ENCODE peak calls at places on chromosomes 6 and 20, in six cellular contexts. I is heart right ventricle; B is Panc1; J is CD4-positive, alpha-beta T cell; D is GM23248; R is heart left ventricle. Z is an unnamed sample.
A peak's percentile ranks its signal among the peaks of the same experiment; 100 is the strongest.

GRCh38 chr6:135310291-135310690 is 129.2 kb downstream of the MYB start:
- DNase-seq in I (no peak), B (no peak), J (no peak), D (no peak), R (no peak), Z (no peak)

GRCh38 chr6:69985180-69985579 is 118.8 kb downstream of the COL19A1 start:
- DNase-seq in I (no peak), B (no peak), J (no peak), D (peak; percentile 37), R (no peak), Z (no peak)

GRCh38 chr6:135504734-135505133 is 7.2 kb upstream of the AHI1 start:
- DNase-seq in I (no peak), B (no peak), J (no peak), D (no peak), R (no peak), Z (no peak)

GRCh38 chr20:53322651-53323050 is 271.0 kb downstream of the ZNF217 start:
- DNase-seq in I (no peak), B (no peak), J (no peak), D (peak; percentile 37), R (no peak), Z (peak; percentile 38)

GRCh38 chr20:10221022-10221421 is 2.4 kb downstream of the SNAP25 start:
- DNase-seq in I (no peak), B (no peak), J (no peak), D (no peak), R (no peak), Z (no peak)

GRCh38 chr6:41462980-41463930 is 82.9 kb upstream of the FOXP4 start:
- DNase-seq in I (peak; percentile 74), B (peak; percentile 12), J (no peak), D (peak; percentile 43), R (peak; percentile 69), Z (no peak)

GRCh38 chr20:41137412-41138216 is at the start of gene PLCG1:
- DNase-seq in I (peak; percentile 89), B (no peak), J (peak; percentile 70), D (peak; percentile 87), R (peak; percentile 88), Z (peak; percentile 88)

GRCh38 chr6:140623498-140623897 is 1249.0 kb upstream of the CITED2 start:
- DNase-seq in I (no peak), B (no peak), J (no peak), D (peak; percentile 70), R (no peak), Z (peak; percentile 72)

GRCh38 chr6:168039301-168039700 is 39.7 kb downstream of the FRMD1 start:
- DNase-seq in I (no peak), B (no peak), J (no peak), D (no peak), R (no peak), Z (no peak)

GRCh38 chr6:88702956-88703556 is 260.4 kb downstream of the RNGTT start:
- DNase-seq in I (no peak), B (no peak), J (no peak), D (no peak), R (no peak), Z (no peak)

GRCh38 chr6:13712485-13712990 is 903 bp upstream of the RANBP9 start:
- DNase-seq in I (no peak), B (no peak), J (no peak), D (peak; percentile 73), R (no peak), Z (peak; percentile 6)

GRCh38 chr6:14734416-14735340 is 511.2 kb upstream of the JARID2 start:
- DNase-seq in I (peak; percentile 16), B (no peak), J (no peak), D (peak; percentile 92), R (no peak), Z (no peak)

GRCh38 chr6:13431861-13432465 is 55.4 kb downstream of the GFOD1 start:
- DNase-seq in I (no peak), B (no peak), J (no peak), D (peak; percentile 35), R (no peak), Z (no peak)

GRCh38 chr20:54267510-54268003 is 59.7 kb downstream of the PFDN4 start:
- DNase-seq in I (no peak), B (no peak), J (no peak), D (peak; percentile 30), R (no peak), Z (no peak)

GRCh38 chr6:13681305-13682061 is 30.2 kb downstream of the RANBP9 start:
- DNase-seq in I (no peak), B (no peak), J (no peak), D (no peak), R (no peak), Z (no peak)

GRCh38 chr20:10324198-10324836 is 105.7 kb downstream of the SNAP25 start:
- DNase-seq in I (no peak), B (no peak), J (no peak), D (no peak), R (no peak), Z (no peak)

GRCh38 chr20:36544134-36545018 is 3.1 kb downstream of the MYL9 start:
- DNase-seq in I (peak; percentile 78), B (no peak), J (no peak), D (peak; percentile 89), R (peak; percentile 77), Z (peak; percentile 87)

GRCh38 chr6:170128811-170129681 is 161.8 kb downstream of the DLL1 start:
- DNase-seq in I (no peak), B (no peak), J (no peak), D (no peak), R (peak; percentile 12), Z (no peak)

GRCh38 chr6:141890661-141891060 is 242.1 kb upstream of the GJE1 start:
- DNase-seq in I (no peak), B (no peak), J (no peak), D (no peak), R (no peak), Z (no peak)

GRCh38 chr6:31657406-31658157 is 1.9 kb downstream of the APOM start:
- DNase-seq in I (no peak), B (no peak), J (no peak), D (peak; percentile 44), R (no peak), Z (no peak)

GRCh38 chr6:107820571-107821261 is 3.4 kb downstream of the SCML4 start:
- DNase-seq in I (no peak), B (no peak), J (peak; percentile 43), D (peak; percentile 50), R (no peak), Z (peak; percentile 48)

GRCh38 chr6:113978084-113978675 is 7.2 kb upstream of the HDAC2 start:
- DNase-seq in I (no peak), B (no peak), J (no peak), D (no peak), R (no peak), Z (no peak)

GRCh38 chr6:45461486-45461885 is 83.8 kb upstream of the SUPT3H start:
- DNase-seq in I (no peak), B (no peak), J (no peak), D (peak; percentile 52), R (no peak), Z (no peak)

GRCh38 chr6:25248100-25248499 is 31.1 kb upstream of the CARMIL1 start:
- DNase-seq in I (no peak), B (no peak), J (no peak), D (peak; percentile 75), R (no peak), Z (no peak)

GRCh38 chr6:103784117-103784516 is 1075.6 kb downstream of the HACE1 start:
- DNase-seq in I (no peak), B (no peak), J (no peak), D (no peak), R (no peak), Z (no peak)

GRCh38 chr6:152004036-152004566 is 196.6 kb downstream of the ESR1 start:
- DNase-seq in I (no peak), B (no peak), J (no peak), D (peak; percentile 22), R (no peak), Z (no peak)

GRCh38 chr6:157056275-157056674 is 267.0 kb downstream of the TMEM242 start:
- DNase-seq in I (no peak), B (no peak), J (no peak), D (no peak), R (no peak), Z (no peak)

GRCh38 chr20:2032168-2032567 is 38.3 kb upstream of the PDYN start:
- DNase-seq in I (no peak), B (no peak), J (no peak), D (no peak), R (no peak), Z (no peak)

GRCh38 chr20:21047981-21048380 is 58.2 kb downstream of the LINC00237 start:
- DNase-seq in I (no peak), B (no peak), J (no peak), D (peak; percentile 3), R (no peak), Z (no peak)

GRCh38 chr20:15546624-15547023 is 1026.6 kb downstream of the KIF16B start:
- DNase-seq in I (no peak), B (no peak), J (no peak), D (no peak), R (no peak), Z (no peak)

GRCh38 chr20:15542655-15543054 is 1030.6 kb downstream of the KIF16B start:
- DNase-seq in I (no peak), B (no peak), J (no peak), D (no peak), R (no peak), Z (no peak)

GRCh38 chr20:15547109-15547508 is 1026.1 kb downstream of the KIF16B start:
- DNase-seq in I (no peak), B (no peak), J (no peak), D (no peak), R (no peak), Z (no peak)

GRCh38 chr20:15550116-15550870 is 1023.0 kb downstream of the KIF16B start:
- DNase-seq in I (no peak), B (no peak), J (no peak), D (no peak), R (no peak), Z (no peak)

DNA sequence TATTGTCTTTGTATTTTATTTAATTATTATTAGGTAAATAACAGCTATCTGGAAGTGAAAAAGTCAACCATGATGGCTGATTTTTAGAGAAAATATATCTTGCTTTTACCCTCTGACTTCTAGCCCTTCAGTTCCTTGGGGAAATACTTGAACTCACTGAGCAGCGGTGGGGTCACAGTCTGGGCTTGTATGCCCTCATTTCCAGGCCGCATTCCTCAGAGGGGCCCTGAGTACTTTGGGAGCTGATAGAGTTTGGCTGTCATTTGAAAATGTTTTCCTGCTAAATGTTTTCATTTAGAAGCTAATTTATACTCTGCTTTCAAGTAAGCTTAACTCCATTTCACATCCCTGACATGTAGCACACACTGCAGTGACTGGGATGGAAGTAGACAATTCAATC is 1028.5 kb downstream of the KIF16B start:
- DNase-seq in I (no peak), B (no peak), J (no peak), D (no peak), R (no peak), Z (no peak)
- H3K9me3 ChIP-seq in I (no peaks in the 10 kb centered on the region), B (peaks cover 2% of the 10 kb centered on the region), J (no peaks in the 10 kb centered on the region), D (no peaks in the 10 kb centered on the region), R (no peaks in the 10 kb centered on the region), Z (peaks cover 17% of the 10 kb centered on the region)

GRCh38 chr20:30412972-30413371 is 844.5 kb upstream of the DEFB115 start:
- DNase-seq in I (no peak), B (no peak), J (no peak), D (no peak), R (no peak), Z (no peak)
- H3K9me3 ChIP-seq in I (peaks cover 52% of the 10 kb centered on the region), B (no peaks in the 10 kb centered on the region), J (no peaks in the 10 kb centered on the region), D (no peaks in the 10 kb centered on the region), R (no peaks in the 10 kb centered on the region), Z (no peaks in the 10 kb centered on the region)

GRCh38 chr20:32993484-32994050 is 10.7 kb downstream of the SUN5 start:
- DNase-seq in I (no peak), B (no peak), J (no peak), D (no peak), R (no peak), Z (no peak)
- H3K9me3 ChIP-seq in I (peaks cover 13% of the 10 kb centered on the region), B (peaks cover 4% of the 10 kb centered on the region), J (peaks cover 14% of the 10 kb centered on the region), D (no peaks in the 10 kb centered on the region), R (no peaks in the 10 kb centered on the region), Z (no peaks in the 10 kb centered on the region)

GRCh38 chr6:16811277-16811979 is 50.2 kb upstream of the ATXN1 start:
- DNase-seq in I (no peak), B (no peak), J (no peak), D (no peak), R (no peak), Z (no peak)
- H3K9me3 ChIP-seq in I (peaks cover 36% of the 10 kb centered on the region), B (peaks cover 14% of the 10 kb centered on the region), J (peaks cover 18% of the 10 kb centered on the region), D (no peaks in the 10 kb centered on the region), R (no peaks in the 10 kb centered on the region), Z (peaks cover 34% of the 10 kb centered on the region)

Z was measured in A673.